ENCODE peak calls at places on chromosomes 1 and 21, in six cellular contexts. Q is left ventricle myocardium superior; X is activated CD8-positive, alpha-beta memory T cell treated with anti-CD3 and anti-CD28 coated beads, Interleukin-2, amount 50 U/mL, for 4 hours; O is NCI-H226; K is fibroblast of the conjunctiva; Z is frontal cortex. N is an unnamed sample.
A peak's percentile ranks its signal among the peaks of the same experiment; 100 is the strongest.

GRCh38 chr1:87852410-87853202 is 523.9 kb downstream of the LMO4 start:
- DNase-seq in O (no peak), Z (no peak), K (no peak), X (no peak), Q (no peak), N (no peak)

GRCh38 chr1:14769486-14770274 is 171.2 kb downstream of the KAZN start:
- DNase-seq in X (no peak), K (no peak), Z (no peak), O (no peak), Q (no peak), N (no peak)

GRCh38 chr1:153679337-153680119 is 1.0 kb downstream of the NPR1 start:
- DNase-seq in Q (peak; percentile 46), Z (no peak), O (no peak), X (peak; percentile 42), K (no peak), N (no peak)

GRCh38 chr1:12640958-12641272 is 3.0 kb upstream of the AADACL4 start:
- DNase-seq in Z (no peak), K (no peak), Q (no peak), X (no peak), O (no peak), N (no peak)

GRCh38 chr1:64871256-64871655 is 95.1 kb downstream of the JAK1 start:
- DNase-seq in K (no peak), O (no peak), Q (no peak), Z (no peak), X (no peak), N (no peak)

GRCh38 chr1:47432071-47433036 is 5.5 kb upstream of the FOXD2 start:
- DNase-seq in Q (peak; percentile 78), X (peak; percentile 62), K (peak; percentile 59), O (peak; percentile 68), Z (peak; percentile 81), N (no peak)

GRCh38 chr1:154548028-154548427 is 10.4 kb downstream of the UBE2Q1 start:
- DNase-seq in Q (peak; percentile 69), X (no peak), O (no peak), Z (no peak), K (no peak), N (no peak)

GRCh38 chr1:176479920-176480319 is 16.9 kb downstream of the PAPPA2 start:
- DNase-seq in O (no peak), Z (no peak), X (no peak), K (no peak), Q (no peak), N (no peak)

GRCh38 chr1:50023292-50024159 is at the start of gene AGBL4:
- DNase-seq in K (no peak), Q (peak; percentile 80), O (no peak), X (no peak), Z (peak; percentile 73), N (no peak)

GRCh38 chr1:207644852-207645631 is at the start of gene CR1L:
- DNase-seq in O (no peak), K (peak; percentile 18), Q (peak; percentile 88), X (peak; percentile 68), Z (peak; percentile 77), N (no peak)

GRCh38 chr1:197439708-197440107 is 171.7 kb downstream of the CRB1 start:
- DNase-seq in Q (no peak), O (no peak), Z (no peak), K (no peak), X (no peak), N (no peak)

GRCh38 chr21:23021481-23021880 is 2023.3 kb downstream of the NCAM2 start:
- DNase-seq in Q (no peak), O (no peak), K (no peak), Z (no peak), X (no peak), N (no peak)

GRCh38 chr1:231800071-231800470 is 173.5 kb downstream of the DISC1 start:
- DNase-seq in X (no peak), K (no peak), O (no peak), Z (no peak), Q (no peak), N (no peak)

GRCh38 chr1:62962794-62963776 is 179.2 kb downstream of the ATG4C start:
- DNase-seq in K (peak; percentile 23), Q (no peak), Z (peak; percentile 14), X (no peak), O (no peak), N (no peak)

GRCh38 chr1:243814718-243815117 is 35.3 kb downstream of the AKT3 start:
- DNase-seq in Q (no peak), O (no peak), K (no peak), X (no peak), Z (no peak), N (no peak)

GRCh38 chr21:16571594-16571993 is 841.8 kb downstream of the USP25 start:
- DNase-seq in Q (no peak), X (no peak), O (no peak), K (no peak), Z (no peak), N (no peak)

GRCh38 chr1:25671929-25672328 is 55.3 kb downstream of the MAN1C1 start:
- DNase-seq in Q (no peak), X (no peak), Z (no peak), K (no peak), O (no peak), N (no peak)

GRCh38 chr1:53850082-53850673 is 12.1 kb upstream of the NDC1 start:
- DNase-seq in O (no peak), K (no peak), Q (no peak), X (no peak), Z (no peak), N (no peak)